ENCODE peak calls at places on chromosome 2, in eight cellular contexts. N is smooth muscle cell of the brain vasculature; J is CD4-positive, alpha-beta T cell; Y is CD8-positive, alpha-beta T cell; I is GM12865; F is uterus; E is fibroblast of mammary gland; P is NCI-H2081. L is an unnamed sample.

GRCh38 chr2:215421859-215422461 is 13.9 kb downstream of the FN1 start:
- DNase-seq in N (no peak), J (no peak), Y (no peak), I (no peak), F (no peak), E (peak; percentile 66), P (no peak), L (no peak)

GRCh38 chr2:73933194-73933593 is 6.5 kb downstream of the DGUOK start:
- DNase-seq in N (no peak), J (no peak), Y (no peak), I (no peak), F (no peak), E (peak; percentile 34), P (peak; percentile 66), L (no peak)

GRCh38 chr2:39494784-39495251 is 57.7 kb upstream of the MAP4K3 start:
- DNase-seq in N (no peak), J (no peak), Y (no peak), I (peak; percentile 77), F (peak; percentile 59), E (peak; percentile 99), P (no peak), L (no peak)

GRCh38 chr2:130829020-130829419 is 7.7 kb upstream of the ARHGEF4 start:
- DNase-seq in N (no peak), J (no peak), Y (no peak), I (no peak), F (no peak), E (no peak), P (no peak), L (no peak)

GRCh38 chr2:100136310-100136709 is 6.1 kb downstream of the AFF3 start:
- DNase-seq in N (no peak), J (no peak), Y (no peak), I (peak; percentile 73), F (no peak), E (no peak), P (no peak), L (no peak)

GRCh38 chr2:66846887-66847286 is 412.0 kb downstream of the MEIS1 start:
- DNase-seq in N (no peak), J (no peak), Y (no peak), I (no peak), F (no peak), E (no peak), P (no peak), L (no peak)

GRCh38 chr2:196046123-196046917 is 22.3 kb downstream of the DNAH7 start:
- DNase-seq in N (no peak), J (no peak), Y (no peak), I (peak; percentile 38), F (no peak), E (no peak), P (no peak), L (no peak)

GRCh38 chr2:2577366-2577765 is 246.3 kb upstream of the MYT1L start:
- DNase-seq in N (no peak), J (no peak), Y (no peak), I (no peak), F (no peak), E (no peak), P (peak; percentile 93), L (no peak)

GRCh38 chr2:190993292-190993643 is 20.7 kb downstream of the STAT1 start:
- DNase-seq in N (no peak), J (no peak), Y (no peak), I (no peak), F (no peak), E (no peak), P (no peak), L (no peak)

GRCh38 chr2:110869472-110870446 is 137.4 kb downstream of the ACOXL start:
- DNase-seq in N (no peak), J (no peak), Y (no peak), I (no peak), F (no peak), E (peak; percentile 37), P (peak; percentile 28), L (no peak)

GRCh38 chr2:95115418-95115817 is 6.2 kb downstream of the MRPS5 start:
- DNase-seq in N (peak; percentile 24), J (peak; percentile 68), Y (peak; percentile 46), I (peak; percentile 77), F (peak; percentile 29), E (peak; percentile 63), P (peak; percentile 66), L (peak; percentile 81)